ENCODE peak calls at places on chromosomes 5 and 9, in five cellular contexts. Z is AG10803, J is lower leg skin, T is pancreas, N is GM06990. M is an unnamed sample.

GRCh38 chr9:97861148-97861475 is 8.1 kb downstream of the FOXE1 start:
- DNase-seq in J (no peak), N (no peak), Z (no peak), T (no peak), M (no peak)

GRCh38 chr9:131318211-131318610 is 28.7 kb downstream of the PLPP7 start:
- DNase-seq in T (no peak), Z (peak), N (no peak), J (no peak), M (no peak)

GRCh38 chr5:118033686-118034338 is 954.5 kb downstream of the DTWD2 start:
- DNase-seq in N (no peak), J (no peak), T (no peak), Z (no peak), M (no peak)

GRCh38 chr9:127336708-127337352 is 60.1 kb upstream of the SLC2A8 start:
- DNase-seq in J (peak), N (no peak), Z (peak), T (peak), M (no peak)

GRCh38 chr5:38458174-38458573 is 98.3 kb downstream of the LIFR start:
- DNase-seq in N (no peak), Z (no peak), J (no peak), T (no peak), M (no peak)

GRCh38 chr5:81235287-81236072 is 2.4 kb downstream of the CKMT2 start:
- DNase-seq in J (no peak), Z (no peak), N (no peak), T (peak), M (no peak)

GRCh38 chr9:112705773-112706427 is 12.0 kb downstream of the INIP start:
- DNase-seq in T (peak), N (no peak), Z (peak), J (no peak), M (no peak)

GRCh38 chr5:172688735-172689572 is 47.9 kb downstream of the NEURL1B start:
- DNase-seq in N (no peak), Z (no peak), T (peak), J (no peak), M (peak)

GRCh38 chr5:154465169-154465568 is 12.9 kb downstream of the HAND1 start:
- DNase-seq in Z (peak), T (no peak), N (no peak), J (no peak), M (no peak)

GRCh38 chr5:176575066-176575465 is 25.9 kb downstream of the CDHR2 start:
- DNase-seq in Z (no peak), T (no peak), J (no peak), N (no peak), M (no peak)

GRCh38 chr9:109826554-109826953 is 46.6 kb downstream of the PALM2AKAP2 start:
- DNase-seq in J (no peak), N (no peak), T (no peak), Z (no peak), M (no peak)
- TF ChIP-seq CTCF in J (no peak), N (no peak), T (no peak), Z (no peak), M (no peak)

GRCh38 chr9:130220351-130220750 is 45.2 kb upstream of the HMCN2 start:
- DNase-seq in J (no peak), T (no peak), Z (peak), N (no peak), M (no peak)
- TF ChIP-seq CTCF in J (no peak), T (no peak), Z (peak), N (no peak), M (no peak)

GRCh38 chr9:94918038-94918753 is 191.7 kb downstream of the AOPEP start:
- DNase-seq in J (no peak), N (peak), Z (no peak), T (no peak), M (peak)
- TF ChIP-seq CTCF in J (no peak), N (peak), Z (no peak), T (no peak), M (no peak)

GRCh38 chr9:4152876-4153275 is 147.0 kb downstream of the GLIS3 start:
- DNase-seq in Z (no peak), T (no peak), J (no peak), N (no peak), M (no peak)
- TF ChIP-seq CTCF in Z (no peak), T (no peak), J (no peak), N (peak), M (no peak)

M was measured in GM10248.